ENCODE peak calls at places on chromosomes 1 and 21, in ten cellular contexts. O, E, Q, H, J, A, U, I, N and C are unnamed samples.

GRCh38 chr1:81221564-81221963 is 579.2 kb upstream of the ADGRL2 start:
- DNase-seq in O (no peak), E (no peak), Q (no peak), H (no peak), J (no peak), A (no peak), U (no peak), I (no peak), N (no peak), C (no peak)

GRCh38 chr1:199780948-199781347 is 246.6 kb upstream of the NR5A2 start:
- DNase-seq in O (no peak), E (no peak), Q (peak), H (no peak), J (peak), A (no peak), U (no peak), I (no peak), N (no peak), C (no peak)

GRCh38 chr1:29657816-29658215 is 421.5 kb downstream of the PTPRU start:
- DNase-seq in O (no peak), E (no peak), Q (no peak), H (no peak), J (no peak), A (no peak), U (no peak), I (no peak), N (no peak), C (no peak)

GRCh38 chr1:168618351-168618750 is 41.9 kb downstream of the XCL1 start:
- DNase-seq in O (no peak), E (no peak), Q (no peak), H (no peak), J (no peak), A (no peak), U (no peak), I (no peak), N (no peak), C (no peak)

GRCh38 chr1:67883069-67883468 is 49.8 kb upstream of the GNG12 start:
- DNase-seq in O (no peak), E (no peak), Q (peak), H (peak), J (peak), A (no peak), U (no peak), I (no peak), N (no peak), C (no peak)

GRCh38 chr1:173329747-173330146 is 122.6 kb upstream of the TNFSF4 start:
- DNase-seq in O (no peak), E (no peak), Q (no peak), H (peak), J (no peak), A (no peak), U (no peak), I (no peak), N (no peak), C (no peak)

GRCh38 chr21:35048706-35049617 is at the start of gene RUNX1:
- DNase-seq in O (no peak), E (peak), Q (peak), H (no peak), J (peak), A (peak), U (no peak), I (peak), N (no peak), C (peak)

GRCh38 chr1:54408701-54409066 is 2.5 kb upstream of the SSBP3 start:
- DNase-seq in O (no peak), E (no peak), Q (no peak), H (no peak), J (no peak), A (no peak), U (no peak), I (no peak), N (no peak), C (no peak)

GRCh38 chr1:20935717-20936116 is 148.6 kb upstream of the HP1BP3 start:
- DNase-seq in O (no peak), E (no peak), Q (no peak), H (no peak), J (no peak), A (no peak), U (no peak), I (no peak), N (no peak), C (no peak)

GRCh38 chr1:20930427-20930826 is 143.3 kb upstream of the HP1BP3 start:
- DNase-seq in O (no peak), E (no peak), Q (no peak), H (no peak), J (no peak), A (no peak), U (no peak), I (no peak), N (no peak), C (no peak)

GRCh38 chr1:20936216-20936615 is 149.1 kb upstream of the HP1BP3 start:
- DNase-seq in O (no peak), E (no peak), Q (no peak), H (no peak), J (no peak), A (no peak), U (no peak), I (no peak), N (no peak), C (no peak)

GRCh38 chr1:20932437-20932977 is 145.4 kb upstream of the HP1BP3 start:
- DNase-seq in O (no peak), E (peak), Q (no peak), H (no peak), J (no peak), A (no peak), U (no peak), I (no peak), N (no peak), C (peak)

GRCh38 chr1:20931930-20932436 is 144.9 kb upstream of the HP1BP3 start:
- DNase-seq in O (no peak), E (no peak), Q (no peak), H (no peak), J (no peak), A (no peak), U (no peak), I (no peak), N (no peak), C (peak)
- H3K4me3 ChIP-seq in O (no peak), E (no peak), Q (no peak), H (no peak), J (no peak), A (no peak), U (no peak), I (no peak), N (no peak), C (no peak)

DNA sequence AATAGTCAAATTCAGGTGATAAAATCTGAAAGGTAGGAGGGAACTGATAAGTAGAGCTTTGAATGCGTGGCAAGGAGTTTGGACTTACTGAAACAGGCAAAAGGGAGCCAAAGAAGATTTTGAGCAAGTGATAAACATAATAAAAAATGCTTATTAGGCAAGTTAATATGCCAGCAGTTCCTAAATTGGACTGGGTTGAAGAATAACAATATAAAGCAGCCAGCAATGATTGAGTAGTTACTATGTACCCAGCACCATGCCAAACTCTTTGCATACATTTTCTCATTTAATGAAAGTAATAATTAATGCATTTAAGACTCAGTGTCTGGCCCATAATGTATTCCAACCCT is 23.8 kb upstream of the AHCYL1 start:
- DNase-seq in O (no peak), E (no peak), Q (no peak), H (no peak), J (no peak), A (no peak), U (no peak), I (no peak), N (no peak), C (no peak)
- H3K4me3 ChIP-seq in O (no peak), E (no peak), Q (no peak), H (no peak), J (no peak), A (no peak), U (no peak), I (no peak), N (no peak), C (no peak)

GRCh38 chr1:43067856-43068751 is 104.0 kb downstream of the EBNA1BP2 start:
- DNase-seq in O (no peak), E (peak), Q (no peak), H (no peak), J (no peak), A (no peak), U (peak), I (no peak), N (no peak), C (no peak)
- H3K4me3 ChIP-seq in O (no peak), E (no peak), Q (peak), H (no peak), J (peak), A (no peak), U (peak), I (no peak), N (no peak), C (no peak)

DNA sequence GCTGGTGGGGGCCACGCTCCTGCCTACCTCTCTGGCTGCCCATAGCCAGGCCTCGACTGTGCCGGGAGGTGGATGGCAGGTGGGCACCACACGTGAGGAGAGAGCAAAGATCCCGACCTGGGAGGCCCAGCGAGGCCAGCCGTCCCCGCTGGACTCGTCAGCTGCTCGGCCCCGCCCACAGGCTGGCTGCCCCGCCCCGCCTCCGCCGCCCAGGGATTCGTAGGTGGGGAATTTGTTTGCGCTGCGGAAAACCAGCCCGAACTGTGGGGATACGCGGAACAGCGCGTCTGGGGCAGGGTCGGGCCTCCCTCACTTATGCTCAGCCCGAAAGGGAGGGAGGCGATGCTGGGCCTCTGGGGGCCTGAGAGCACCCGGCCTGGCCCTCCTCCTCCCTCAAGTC is 31.7 kb downstream of the TP73 start:
- DNase-seq in O (no peak), E (no peak), Q (peak), H (no peak), J (no peak), A (no peak), U (no peak), I (no peak), N (peak), C (no peak)
- H3K4me3 ChIP-seq in O (peak), E (no peak), Q (no peak), H (no peak), J (peak), A (no peak), U (no peak), I (no peak), N (no peak), C (no peak)

GRCh38 chr1:23217421-23218115 is at the start of gene HTR1D:
- DNase-seq in O (no peak), E (no peak), Q (no peak), H (no peak), J (no peak), A (no peak), U (peak), I (no peak), N (peak), C (no peak)
- H3K4me3 ChIP-seq in O (peak), E (peak), Q (peak), H (peak), J (peak), A (no peak), U (peak), I (no peak), N (peak), C (no peak)

GRCh38 chr1:231026576-231026975 is 13.5 kb downstream of the FAM89A start:
- DNase-seq in O (no peak), E (no peak), Q (no peak), H (no peak), J (no peak), A (no peak), U (no peak), I (no peak), N (no peak), C (no peak)

GRCh38 chr1:231027971-231028370 is 12.1 kb downstream of the FAM89A start:
- DNase-seq in O (no peak), E (no peak), Q (no peak), H (no peak), J (no peak), A (no peak), U (no peak), I (no peak), N (no peak), C (no peak)

GRCh38 chr1:231028676-231029075 is 11.4 kb downstream of the FAM89A start:
- DNase-seq in O (no peak), E (no peak), Q (no peak), H (no peak), J (no peak), A (no peak), U (no peak), I (no peak), N (no peak), C (no peak)

GRCh38 chr1:231029841-231030240 is 10.2 kb downstream of the FAM89A start:
- DNase-seq in O (no peak), E (no peak), Q (no peak), H (no peak), J (no peak), A (no peak), U (no peak), I (no peak), N (no peak), C (no peak)

DNA sequence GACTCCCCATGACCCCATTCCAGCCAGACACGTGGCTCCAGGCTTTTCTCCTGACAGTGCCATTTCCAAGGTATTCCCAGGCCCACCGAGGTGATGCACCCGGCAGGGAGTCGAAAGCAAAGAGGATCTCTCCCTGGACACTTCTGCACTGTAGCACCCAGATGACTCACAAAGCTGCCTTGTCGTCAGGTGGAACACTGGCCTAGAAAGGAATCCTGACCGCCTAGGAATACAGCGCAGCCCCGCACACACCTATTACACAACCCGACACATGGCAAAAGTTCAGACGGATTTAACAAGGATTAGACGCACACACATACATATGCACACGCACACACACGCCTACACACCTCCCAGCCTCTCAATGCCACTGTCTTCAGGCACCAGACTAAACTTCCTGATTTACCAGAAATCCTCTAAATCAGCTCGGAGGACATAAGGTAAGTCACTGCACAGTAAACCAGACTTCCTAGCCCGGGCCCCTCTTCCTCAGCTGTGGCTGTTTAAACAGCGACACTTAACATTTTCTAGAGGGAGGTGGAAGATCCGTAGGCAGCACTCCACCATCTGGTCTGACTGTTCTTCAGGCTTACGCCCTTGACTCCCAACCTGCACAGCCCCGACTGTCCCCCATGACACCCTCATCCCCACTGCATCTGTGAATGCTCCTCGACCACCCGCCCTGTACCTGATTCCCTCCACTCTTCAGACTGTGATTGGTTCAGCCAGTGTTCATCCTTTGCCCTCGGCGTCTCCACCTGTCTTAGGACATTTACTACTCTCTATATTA is 12.7 kb downstream of the FAM89A start:
- DNase-seq in O (no peak), E (no peak), Q (peak), H (no peak), J (no peak), A (no peak), U (no peak), I (no peak), N (peak), C (no peak)
- H3K4me3 ChIP-seq in O (no peak), E (no peak), Q (no peak), H (no peak), J (no peak), A (no peak), U (no peak), I (no peak), N (no peak), C (no peak)

GRCh38 chr1:18110598-18110939 is 3.0 kb downstream of the IGSF21 start:
- DNase-seq in O (no peak), E (no peak), Q (no peak), H (no peak), J (no peak), A (no peak), U (no peak), I (no peak), N (no peak), C (no peak)
- H3K4me3 ChIP-seq in O (peak), E (no peak), Q (no peak), H (peak), J (no peak), A (no peak), U (no peak), I (no peak), N (no peak), C (peak)

GRCh38 chr1:243316366-243316989 is 60.6 kb downstream of the SDCCAG8 start:
- DNase-seq in O (peak), E (no peak), Q (no peak), H (no peak), J (no peak), A (no peak), U (no peak), I (no peak), N (no peak), C (no peak)
- H3K4me3 ChIP-seq in O (no peak), E (no peak), Q (no peak), H (no peak), J (no peak), A (no peak), U (no peak), I (no peak), N (no peak), C (no peak)

GRCh38 chr1:94863297-94863911 is 43.2 kb downstream of the SLC44A3 start:
- DNase-seq in O (no peak), E (no peak), Q (peak), H (no peak), J (peak), A (no peak), U (no peak), I (no peak), N (peak), C (no peak)
- H3K4me3 ChIP-seq in O (no peak), E (no peak), Q (no peak), H (peak), J (no peak), A (no peak), U (no peak), I (no peak), N (no peak), C (no peak)